ENCODE peak calls at places on chromosomes 4 and X, in seven cellular contexts. One of them, this sample, is unnamed.

GRCh38 chrX:150161092-150161672 is 201.9 kb upstream of the MAMLD1 start:
- DNase-seq in heart left ventricle: no peak
- DNase-seq in endodermal cell: no peak
- DNase-seq in transverse colon: no peak
- DNase-seq in fibroblast of the aortic adventitia: no peak
- DNase-seq in lower lobe of right lung: no peak
- DNase-seq in cardiac muscle cell: no peak
- DNase-seq in this sample: no peak

GRCh38 chr4:184453402-184454160 is 20.8 kb downstream of the IRF2 start:
- DNase-seq in heart left ventricle: no peak
- DNase-seq in endodermal cell: peak; percentile 60
- DNase-seq in transverse colon: peak; percentile 59
- DNase-seq in fibroblast of the aortic adventitia: peak; percentile 80
- DNase-seq in lower lobe of right lung: no peak
- DNase-seq in cardiac muscle cell: peak; percentile 22
- DNase-seq in this sample: peak; percentile 58

GRCh38 chrX:10401239-10401638 is 219.1 kb downstream of the MID1 start:
- DNase-seq in heart left ventricle: no peak
- DNase-seq in endodermal cell: no peak
- DNase-seq in transverse colon: no peak
- DNase-seq in fibroblast of the aortic adventitia: no peak
- DNase-seq in lower lobe of right lung: no peak
- DNase-seq in cardiac muscle cell: no peak
- DNase-seq in this sample: no peak

GRCh38 chr4:98963538-98964433 is 31.7 kb upstream of the METAP1 start:
- DNase-seq in heart left ventricle: no peak
- DNase-seq in endodermal cell: no peak
- DNase-seq in transverse colon: no peak
- DNase-seq in fibroblast of the aortic adventitia: peak; percentile 22
- DNase-seq in lower lobe of right lung: no peak
- DNase-seq in cardiac muscle cell: no peak
- DNase-seq in this sample: peak; percentile 9

GRCh38 chr4:36568575-36568974 is 287.2 kb downstream of the DTHD1 start:
- DNase-seq in heart left ventricle: no peak
- DNase-seq in endodermal cell: no peak
- DNase-seq in transverse colon: no peak
- DNase-seq in fibroblast of the aortic adventitia: no peak
- DNase-seq in lower lobe of right lung: no peak
- DNase-seq in cardiac muscle cell: no peak
- DNase-seq in this sample: no peak

GRCh38 chrX:54640721-54641120 is 110.7 kb downstream of the GNL3L start:
- DNase-seq in heart left ventricle: no peak
- DNase-seq in endodermal cell: peak; percentile 48
- DNase-seq in transverse colon: no peak
- DNase-seq in fibroblast of the aortic adventitia: no peak
- DNase-seq in lower lobe of right lung: no peak
- DNase-seq in cardiac muscle cell: peak; percentile 48
- DNase-seq in this sample: peak; percentile 31

GRCh38 chrX:17844236-17844635 is 16.9 kb downstream of the RAI2 start:
- DNase-seq in heart left ventricle: no peak
- DNase-seq in endodermal cell: no peak
- DNase-seq in transverse colon: no peak
- DNase-seq in fibroblast of the aortic adventitia: no peak
- DNase-seq in lower lobe of right lung: no peak
- DNase-seq in cardiac muscle cell: no peak
- DNase-seq in this sample: no peak

GRCh38 chr4:56147371-56147770 is 198.6 kb downstream of the CEP135 start:
- DNase-seq in heart left ventricle: no peak
- DNase-seq in endodermal cell: no peak
- DNase-seq in transverse colon: no peak
- DNase-seq in fibroblast of the aortic adventitia: peak; percentile 62
- DNase-seq in lower lobe of right lung: no peak
- DNase-seq in cardiac muscle cell: no peak
- DNase-seq in this sample: no peak

GRCh38 chr4:3675251-3676115 is 90.7 kb upstream of the ADRA2C start:
- DNase-seq in heart left ventricle: no peak
- DNase-seq in endodermal cell: peak; percentile 70
- DNase-seq in transverse colon: no peak
- DNase-seq in fibroblast of the aortic adventitia: no peak
- DNase-seq in lower lobe of right lung: peak; percentile 36
- DNase-seq in cardiac muscle cell: no peak
- DNase-seq in this sample: no peak

GRCh38 chrX:17495052-17495451 is 120.1 kb downstream of the NHS start:
- DNase-seq in heart left ventricle: no peak
- DNase-seq in endodermal cell: no peak
- DNase-seq in transverse colon: no peak
- DNase-seq in fibroblast of the aortic adventitia: no peak
- DNase-seq in lower lobe of right lung: no peak
- DNase-seq in cardiac muscle cell: no peak
- DNase-seq in this sample: no peak

GRCh38 chrX:123215397-123216089 is 31.5 kb downstream of the GRIA3 start:
- DNase-seq in heart left ventricle: peak; percentile 46
- DNase-seq in endodermal cell: no peak
- DNase-seq in transverse colon: no peak
- DNase-seq in fibroblast of the aortic adventitia: no peak
- DNase-seq in lower lobe of right lung: no peak
- DNase-seq in cardiac muscle cell: no peak
- DNase-seq in this sample: no peak

GRCh38 chr4:102586644-102587021 is 85.5 kb downstream of the NFKB1 start:
- DNase-seq in heart left ventricle: no peak
- DNase-seq in endodermal cell: no peak
- DNase-seq in transverse colon: no peak
- DNase-seq in fibroblast of the aortic adventitia: no peak
- DNase-seq in lower lobe of right lung: no peak
- DNase-seq in cardiac muscle cell: no peak
- DNase-seq in this sample: no peak

GRCh38 chr4:146029147-146029546 is 90.5 kb upstream of the ZNF827 start:
- DNase-seq in heart left ventricle: no peak
- DNase-seq in endodermal cell: no peak
- DNase-seq in transverse colon: no peak
- DNase-seq in fibroblast of the aortic adventitia: peak; percentile 26
- DNase-seq in lower lobe of right lung: no peak
- DNase-seq in cardiac muscle cell: no peak
- DNase-seq in this sample: no peak

GRCh38 chr4:18882468-18882867 is 860.9 kb upstream of the LCORL start:
- DNase-seq in heart left ventricle: no peak
- DNase-seq in endodermal cell: no peak
- DNase-seq in transverse colon: no peak
- DNase-seq in fibroblast of the aortic adventitia: peak; percentile 6
- DNase-seq in lower lobe of right lung: no peak
- DNase-seq in cardiac muscle cell: peak; percentile 68
- DNase-seq in this sample: peak; percentile 14

GRCh38 chr4:174496631-174497442 is 25.5 kb downstream of the HPGD start:
- DNase-seq in heart left ventricle: no peak
- DNase-seq in endodermal cell: no peak
- DNase-seq in transverse colon: peak; percentile 81
- DNase-seq in fibroblast of the aortic adventitia: no peak
- DNase-seq in lower lobe of right lung: no peak
- DNase-seq in cardiac muscle cell: no peak
- DNase-seq in this sample: no peak

GRCh38 chr4:186283311-186283710 is 17.3 kb downstream of the F11 start:
- DNase-seq in heart left ventricle: no peak
- DNase-seq in endodermal cell: no peak
- DNase-seq in transverse colon: no peak
- DNase-seq in fibroblast of the aortic adventitia: no peak
- DNase-seq in lower lobe of right lung: no peak
- DNase-seq in cardiac muscle cell: no peak
- DNase-seq in this sample: no peak

GRCh38 chr4:75736862-75737261 is 12.5 kb downstream of the USO1 start:
- DNase-seq in heart left ventricle: no peak
- DNase-seq in endodermal cell: no peak
- DNase-seq in transverse colon: no peak
- DNase-seq in fibroblast of the aortic adventitia: peak; percentile 71
- DNase-seq in lower lobe of right lung: no peak
- DNase-seq in cardiac muscle cell: no peak
- DNase-seq in this sample: no peak

GRCh38 chrX:38804481-38805293 is 3.4 kb downstream of the MID1IP1 start:
- DNase-seq in heart left ventricle: peak; percentile 71
- DNase-seq in endodermal cell: peak; percentile 56
- DNase-seq in transverse colon: peak; percentile 23
- DNase-seq in fibroblast of the aortic adventitia: peak; percentile 35
- DNase-seq in lower lobe of right lung: peak; percentile 54
- DNase-seq in cardiac muscle cell: peak; percentile 55
- DNase-seq in this sample: no peak

GRCh38 chr4:88533937-88534750 is 10.6 kb upstream of the PYURF start:
- DNase-seq in heart left ventricle: no peak
- DNase-seq in endodermal cell: no peak
- DNase-seq in transverse colon: no peak
- DNase-seq in fibroblast of the aortic adventitia: peak; percentile 68
- DNase-seq in lower lobe of right lung: no peak
- DNase-seq in cardiac muscle cell: no peak
- DNase-seq in this sample: peak; percentile 52

GRCh38 chr4:111957992-111958391 is 187.3 kb upstream of the FAM241A start:
- DNase-seq in heart left ventricle: no peak
- DNase-seq in endodermal cell: no peak
- DNase-seq in transverse colon: no peak
- DNase-seq in fibroblast of the aortic adventitia: no peak
- DNase-seq in lower lobe of right lung: no peak
- DNase-seq in cardiac muscle cell: no peak
- DNase-seq in this sample: no peak

GRCh38 chrX:9459349-9459748 is 5.5 kb upstream of the TBL1X start:
- DNase-seq in heart left ventricle: no peak
- DNase-seq in endodermal cell: no peak
- DNase-seq in transverse colon: no peak
- DNase-seq in fibroblast of the aortic adventitia: no peak
- DNase-seq in lower lobe of right lung: no peak
- DNase-seq in cardiac muscle cell: no peak
- DNase-seq in this sample: no peak

GRCh38 chrX:49165901-49166881 is 3.6 kb downstream of the MAGIX start:
- DNase-seq in heart left ventricle: peak; percentile 87
- DNase-seq in endodermal cell: peak; percentile 94
- DNase-seq in transverse colon: peak; percentile 87
- DNase-seq in fibroblast of the aortic adventitia: peak; percentile 63
- DNase-seq in lower lobe of right lung: peak; percentile 86
- DNase-seq in cardiac muscle cell: peak; percentile 84
- DNase-seq in this sample: no peak
- TF ChIP-seq CTCF in heart left ventricle: peak; percentile 43
- TF ChIP-seq CTCF in endodermal cell: peak; percentile 54
- TF ChIP-seq CTCF in transverse colon: peak; percentile 13
- TF ChIP-seq CTCF in fibroblast of the aortic adventitia: no peak
- TF ChIP-seq CTCF in lower lobe of right lung: peak; percentile 29
- TF ChIP-seq CTCF in cardiac muscle cell: no peak
- TF ChIP-seq CTCF in this sample: peak; percentile 12

DNA sequence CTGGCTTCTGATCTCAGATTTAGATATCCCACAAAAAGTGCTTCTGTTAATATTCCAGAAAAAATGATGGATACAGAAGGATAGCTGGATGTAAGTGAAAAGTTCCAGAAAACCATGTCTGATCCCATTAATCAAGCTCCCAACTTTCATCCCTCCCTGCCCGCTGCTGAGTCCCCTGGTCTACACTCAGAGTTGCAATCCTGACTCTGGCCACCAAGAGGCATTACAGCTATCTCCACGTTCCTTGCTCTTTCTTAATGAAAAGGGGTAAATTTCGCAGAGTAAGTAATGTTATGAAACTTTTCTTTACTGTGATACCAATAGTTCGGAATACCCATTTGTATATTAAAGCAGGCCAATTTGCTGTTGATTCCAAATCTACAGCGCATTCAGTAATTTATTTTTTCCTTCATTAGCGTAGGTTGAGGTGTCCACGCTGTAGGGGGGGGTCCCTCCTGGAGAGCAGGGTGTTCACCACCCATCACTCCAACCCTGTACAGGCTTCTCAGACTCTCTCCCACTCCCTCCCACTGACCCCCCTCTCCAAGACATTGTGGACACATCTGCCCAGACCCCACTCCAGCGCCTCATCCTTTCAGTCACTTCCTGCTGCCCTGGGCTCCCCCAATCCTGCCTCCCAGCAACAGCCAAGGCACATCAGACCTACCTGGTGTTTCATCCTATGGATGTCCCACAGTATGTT is 55.1 kb downstream of the RAB40A start:
- DNase-seq in heart left ventricle: no peak
- DNase-seq in endodermal cell: peak; percentile 84
- DNase-seq in transverse colon: peak; percentile 10
- DNase-seq in fibroblast of the aortic adventitia: peak; percentile 64
- DNase-seq in lower lobe of right lung: no peak
- DNase-seq in cardiac muscle cell: peak; percentile 55
- DNase-seq in this sample: no peak
- TF ChIP-seq CTCF in heart left ventricle: peak; percentile 25
- TF ChIP-seq CTCF in endodermal cell: peak; percentile 63
- TF ChIP-seq CTCF in transverse colon: no peak
- TF ChIP-seq CTCF in fibroblast of the aortic adventitia: peak; percentile 70
- TF ChIP-seq CTCF in lower lobe of right lung: peak; percentile 9
- TF ChIP-seq CTCF in cardiac muscle cell: peak; percentile 51
- TF ChIP-seq CTCF in this sample: peak; percentile 18

GRCh38 chr4:27360651-27361347 is 500.2 kb downstream of the STIM2 start:
- DNase-seq in heart left ventricle: no peak
- DNase-seq in endodermal cell: peak; percentile 60
- DNase-seq in transverse colon: no peak
- DNase-seq in fibroblast of the aortic adventitia: peak; percentile 91
- DNase-seq in lower lobe of right lung: no peak
- DNase-seq in cardiac muscle cell: no peak
- DNase-seq in this sample: no peak

GRCh38 chr4:27358269-27358668 is 497.6 kb downstream of the STIM2 start:
- DNase-seq in heart left ventricle: no peak
- DNase-seq in endodermal cell: no peak
- DNase-seq in transverse colon: no peak
- DNase-seq in fibroblast of the aortic adventitia: no peak
- DNase-seq in lower lobe of right lung: no peak
- DNase-seq in cardiac muscle cell: no peak
- DNase-seq in this sample: no peak

GRCh38 chr4:27357283-27357682 is 496.6 kb downstream of the STIM2 start:
- DNase-seq in heart left ventricle: no peak
- DNase-seq in endodermal cell: no peak
- DNase-seq in transverse colon: no peak
- DNase-seq in fibroblast of the aortic adventitia: peak; percentile 69
- DNase-seq in lower lobe of right lung: no peak
- DNase-seq in cardiac muscle cell: peak; percentile 7
- DNase-seq in this sample: no peak
- TF ChIP-seq CTCF in heart left ventricle: peak; percentile 30
- TF ChIP-seq CTCF in endodermal cell: peak; percentile 64
- TF ChIP-seq CTCF in transverse colon: no peak
- TF ChIP-seq CTCF in fibroblast of the aortic adventitia: peak; percentile 50
- TF ChIP-seq CTCF in lower lobe of right lung: peak; percentile 21
- TF ChIP-seq CTCF in cardiac muscle cell: no peak
- TF ChIP-seq CTCF in this sample: no peak

DNA sequence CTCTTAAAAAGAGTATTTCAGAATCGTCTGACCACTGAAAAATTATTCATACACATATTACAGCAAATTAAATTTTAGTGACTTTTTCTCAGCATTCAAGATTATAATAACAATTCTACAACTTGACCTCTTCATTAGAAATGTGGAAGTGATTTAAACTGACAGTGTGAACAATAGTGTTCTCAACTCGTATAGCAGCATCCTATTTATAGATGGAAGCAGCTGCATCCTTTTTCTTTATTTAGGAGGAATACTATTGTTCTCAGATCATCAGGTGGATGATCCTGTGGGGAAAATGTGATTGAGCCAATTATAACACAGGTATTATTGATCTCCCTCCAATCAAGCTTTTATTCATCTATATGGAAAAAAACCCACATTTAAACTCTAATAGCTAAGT is 56.7 kb downstream of the RAPGEF2 start:
- DNase-seq in heart left ventricle: no peak
- DNase-seq in endodermal cell: no peak
- DNase-seq in transverse colon: no peak
- DNase-seq in fibroblast of the aortic adventitia: no peak
- DNase-seq in lower lobe of right lung: no peak
- DNase-seq in cardiac muscle cell: no peak
- DNase-seq in this sample: no peak
- TF ChIP-seq CTCF in heart left ventricle: no peak
- TF ChIP-seq CTCF in endodermal cell: no peak
- TF ChIP-seq CTCF in transverse colon: no peak
- TF ChIP-seq CTCF in fibroblast of the aortic adventitia: no peak
- TF ChIP-seq CTCF in lower lobe of right lung: no peak
- TF ChIP-seq CTCF in cardiac muscle cell: no peak
- TF ChIP-seq CTCF in this sample: no peak

GRCh38 chr4:48947731-48948130 is 38.3 kb upstream of the CWH43 start:
- DNase-seq in heart left ventricle: no peak
- DNase-seq in endodermal cell: no peak
- DNase-seq in transverse colon: no peak
- DNase-seq in fibroblast of the aortic adventitia: no peak
- DNase-seq in lower lobe of right lung: no peak
- DNase-seq in cardiac muscle cell: no peak
- DNase-seq in this sample: no peak
- TF ChIP-seq CTCF in heart left ventricle: no peak
- TF ChIP-seq CTCF in endodermal cell: peak; percentile 41
- TF ChIP-seq CTCF in transverse colon: no peak
- TF ChIP-seq CTCF in fibroblast of the aortic adventitia: no peak
- TF ChIP-seq CTCF in lower lobe of right lung: no peak
- TF ChIP-seq CTCF in cardiac muscle cell: no peak
- TF ChIP-seq CTCF in this sample: no peak

This sample was measured in HFF-Myc.